ENCODE peak calls at places on chromosomes 11 and 22, in seven cellular contexts. J, D, L, I, R, T and O are unnamed samples.

GRCh38 chr11:62883677-62884076 is 3.0 kb downstream of the SLC3A2 start:
- DNase-seq in J (no peak), D (no peak), L (no peak), I (no peak), R (no peak), T (no peak), O (no peak)

GRCh38 chr22:48886604-48887393 is 940.9 kb downstream of the BRD1 start:
- DNase-seq in J (no peak), D (no peak), L (peak; percentile 62), I (peak; percentile 65), R (no peak), T (no peak), O (no peak)

GRCh38 chr11:11622772-11623531 is 1.1 kb upstream of the GALNT18 start:
- DNase-seq in J (no peak), D (no peak), L (no peak), I (no peak), R (no peak), T (no peak), O (no peak)

GRCh38 chr22:49366437-49366836 is 461.2 kb downstream of the BRD1 start:
- DNase-seq in J (no peak), D (no peak), L (no peak), I (peak; percentile 23), R (no peak), T (no peak), O (no peak)

GRCh38 chr11:102276302-102277182 is 40.7 kb upstream of the BIRC3 start:
- DNase-seq in J (peak; percentile 52), D (peak; percentile 53), L (no peak), I (no peak), R (peak; percentile 65), T (no peak), O (peak; percentile 46)

GRCh38 chr11:70641366-70641765 is 243.0 kb downstream of the CTTN start:
- DNase-seq in J (no peak), D (peak; percentile 8), L (peak; percentile 60), I (no peak), R (no peak), T (no peak), O (no peak)

GRCh38 chr11:14905104-14906033 is 13.3 kb upstream of the CYP2R1 start:
- DNase-seq in J (peak; percentile 35), D (peak; percentile 63), L (peak; percentile 84), I (peak; percentile 82), R (peak; percentile 44), T (peak; percentile 29), O (no peak)

GRCh38 chr11:113339909-113340569 is 25.7 kb downstream of the TTC12 start:
- DNase-seq in J (no peak), D (no peak), L (no peak), I (no peak), R (no peak), T (no peak), O (no peak)

GRCh38 chr11:19380375-19380774 is 139.6 kb upstream of the E2F8 start:
- DNase-seq in J (peak; percentile 87), D (peak; percentile 77), L (no peak), I (no peak), R (peak; percentile 74), T (peak; percentile 46), O (peak; percentile 33)

GRCh38 chr11:96393753-96394348 is 4.0 kb downstream of the JRKL start:
- DNase-seq in J (peak; percentile 42), D (peak; percentile 71), L (no peak), I (no peak), R (peak; percentile 61), T (peak; percentile 20), O (peak; percentile 15)

GRCh38 chr22:48618326-48618725 is 1209.3 kb downstream of the BRD1 start:
- DNase-seq in J (no peak), D (no peak), L (peak; percentile 58), I (no peak), R (no peak), T (no peak), O (no peak)

GRCh38 chr11:93967258-93967657 is 53.9 kb upstream of the HEPHL1 start:
- DNase-seq in J (no peak), D (no peak), L (no peak), I (no peak), R (no peak), T (no peak), O (no peak)

GRCh38 chr11:131717616-131718015 is 347.2 kb downstream of the NTM start:
- DNase-seq in J (no peak), D (no peak), L (no peak), I (no peak), R (no peak), T (no peak), O (no peak)

GRCh38 chr11:129853508-129854228 is 38.0 kb downstream of the TMEM45B start:
- DNase-seq in J (peak; percentile 8), D (peak; percentile 58), L (no peak), I (peak; percentile 85), R (no peak), T (no peak), O (no peak)

GRCh38 chr11:119874660-119875238 is 145.7 kb upstream of the NECTIN1 start:
- DNase-seq in J (no peak), D (no peak), L (no peak), I (peak; percentile 17), R (no peak), T (no peak), O (no peak)

GRCh38 chr22:50398698-50399648 is 55.8 kb downstream of the PPP6R2 start:
- DNase-seq in J (no peak), D (no peak), L (peak; percentile 10), I (no peak), R (no peak), T (no peak), O (no peak)

GRCh38 chr22:35534091-35534490 is 6.5 kb upstream of the RASD2 start:
- DNase-seq in J (no peak), D (no peak), L (no peak), I (no peak), R (no peak), T (no peak), O (no peak)
- H3K4me3 ChIP-seq in J (no peak overlapping the region), D (no peak overlapping the region), L (no peak overlapping the region), I (no peak overlapping the region), R (no peak overlapping the region), T (no peak overlapping the region), O (no peak overlapping the region)

GRCh38 chr11:45091563-45092392 is 54.7 kb upstream of the PRDM11 start:
- DNase-seq in J (peak; percentile 51), D (peak; percentile 86), L (no peak), I (peak; percentile 87), R (no peak), T (no peak), O (no peak)

GRCh38 chr11:45087761-45088160 is 58.7 kb upstream of the PRDM11 start:
- DNase-seq in J (no peak), D (no peak), L (no peak), I (no peak), R (no peak), T (no peak), O (no peak)

GRCh38 chr11:45089251-45089650 is 57.2 kb upstream of the PRDM11 start:
- DNase-seq in J (peak; percentile 99), D (peak; percentile 99), L (no peak), I (peak; percentile 91), R (peak; percentile 84), T (no peak), O (peak; percentile 85)

GRCh38 chr11:45090607-45091006 is 55.8 kb upstream of the PRDM11 start:
- DNase-seq in J (no peak), D (no peak), L (no peak), I (peak; percentile 35), R (no peak), T (no peak), O (no peak)

DNA sequence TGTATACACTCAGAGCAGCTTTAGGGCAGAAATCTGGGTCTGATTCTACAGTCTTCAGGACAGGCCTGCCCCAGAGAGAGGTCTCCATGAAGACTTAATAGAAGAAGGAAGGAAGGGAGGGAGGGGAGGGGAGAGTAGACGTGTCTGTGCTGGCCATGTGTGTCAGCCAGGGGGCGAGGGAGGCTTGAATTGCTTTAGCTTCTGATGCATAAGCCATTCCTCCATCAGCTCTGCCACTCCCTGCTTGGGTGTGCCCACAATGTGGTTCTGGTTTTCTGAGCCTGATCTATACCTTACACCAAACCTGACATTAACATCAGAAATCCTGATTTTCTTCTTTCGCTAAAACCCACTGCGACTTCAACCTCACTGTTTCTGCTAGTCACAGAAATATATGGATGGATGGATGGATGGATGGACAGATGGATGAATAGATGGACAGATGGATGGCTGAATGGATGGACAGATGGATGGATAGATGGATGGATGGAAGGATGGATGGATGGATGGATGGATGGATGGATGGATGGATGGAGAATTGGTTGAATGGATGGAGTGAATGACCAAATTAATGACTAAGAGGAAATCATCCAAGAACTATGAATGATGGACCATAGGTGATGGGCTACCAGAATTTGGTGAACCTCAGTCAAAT is 56.5 kb upstream of the PRDM11 start:
- DNase-seq in J (peak; percentile 63), D (peak; percentile 72), L (no peak), I (peak; percentile 37), R (peak; percentile 23), T (no peak), O (no peak)
- TF ChIP-seq CTCF in J (peak; percentile 53), D (peak; percentile 41), L (no peak), I (no peak), R (peak; percentile 21), T (no peak), O (peak; percentile 32)

DNA sequence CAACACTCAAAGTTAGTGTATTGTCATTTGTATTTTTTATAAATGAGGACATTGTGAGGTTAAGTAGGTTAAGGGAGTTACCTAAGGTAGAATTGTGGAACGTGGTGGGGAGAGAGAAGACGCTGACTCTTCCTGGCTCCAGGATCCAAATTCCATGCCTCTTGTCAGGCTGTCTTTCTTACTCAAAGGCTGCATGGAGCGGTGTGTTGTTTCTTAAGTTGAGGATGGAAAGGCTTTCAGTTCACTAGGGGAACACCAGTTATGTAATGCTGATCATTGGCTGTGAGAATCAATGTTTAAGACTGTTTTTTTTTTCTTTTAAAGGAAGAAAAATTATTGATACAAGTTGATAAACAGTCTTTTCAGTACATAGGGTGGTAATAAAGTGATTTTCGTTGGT is 2.9 kb downstream of the UBE2L3 start:
- DNase-seq in J (no peak), D (no peak), L (no peak), I (no peak), R (no peak), T (no peak), O (no peak)
- H3K4me3 ChIP-seq in J (no peak overlapping the region), D (no peak overlapping the region), L (no peak overlapping the region), I (no peak overlapping the region), R (no peak overlapping the region), T (no peak overlapping the region), O (no peak overlapping the region)

GRCh38 chr22:37768273-37768672 is 39.5 kb upstream of the GCAT start:
- DNase-seq in J (no peak), D (no peak), L (no peak), I (no peak), R (no peak), T (no peak), O (no peak)
- TF ChIP-seq CTCF in J (peak; percentile 40), D (peak; percentile 28), L (no peak), I (no peak), R (peak; percentile 34), T (no peak), O (peak; percentile 41)

DNA sequence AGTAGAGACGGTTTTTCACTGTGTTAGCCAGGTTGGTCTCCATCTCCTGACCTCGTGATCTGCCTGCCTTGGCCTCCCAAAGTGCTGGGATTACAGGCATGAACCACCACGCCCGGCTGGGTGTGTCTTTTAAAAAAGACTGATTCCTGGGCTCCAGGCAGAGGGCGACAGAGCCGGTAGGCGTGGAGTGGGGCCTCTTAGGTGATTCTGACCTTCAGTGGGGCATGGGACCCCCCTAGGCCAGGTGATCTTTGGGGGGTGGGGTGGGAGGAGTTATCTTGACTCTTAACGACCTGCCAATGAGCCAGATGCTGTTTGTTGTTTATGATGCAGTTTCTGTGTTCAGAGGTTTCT is 12.9 kb upstream of the SORL1-AS1 start:
- DNase-seq in J (no peak), D (no peak), L (no peak), I (no peak), R (no peak), T (no peak), O (no peak)
- H3K4me3 ChIP-seq in J (no peak overlapping the region), D (no peak overlapping the region), L (no peak overlapping the region), I (no peak overlapping the region), R (no peak overlapping the region), T (no peak overlapping the region), O (no peak overlapping the region)